ENCODE peak calls at places on chromosomes 13 and 19, in ten cellular contexts. P is substantia nigra; N is hypothalamus; S is CD4-positive, alpha-beta memory T cell; U is EL; G is fibroblast of mammary gland; D is AG08395; H is brain microvascular endothelial cell; I is germinal center; X is mesenchymal stem cell. C is an unnamed sample.

GRCh38 chr13:40438999-40439797 is 227.2 kb downstream of the FOXO1 start:
- DNase-seq in P (no peak), N (no peak), S (no peak), U (no peak), G (peak), D (peak), H (peak), I (no peak), X (peak), C (peak)

GRCh38 chr19:15264061-15264932 is 32.0 kb upstream of the EPHX3 start:
- DNase-seq in P (peak), N (peak), S (peak), U (peak), G (peak), D (peak), H (peak), I (peak), X (peak), C (peak)

GRCh38 chr19:46426506-46427162 is 2.1 kb downstream of the PNMA8C start:
- DNase-seq in P (peak), N (peak), S (no peak), U (peak), G (peak), D (peak), H (peak), I (peak), X (peak), C (peak)

GRCh38 chr19:38693380-38694223 is 46.2 kb downstream of the ACTN4 start:
- DNase-seq in P (no peak), N (no peak), S (peak), U (peak), G (peak), D (peak), H (peak), I (peak), X (peak), C (peak)

GRCh38 chr13:92379371-92379770 is 847.2 kb upstream of the GPC6 start:
- DNase-seq in P (no peak), N (no peak), S (no peak), U (no peak), G (no peak), D (no peak), H (no peak), I (no peak), X (no peak), C (no peak)

GRCh38 chr13:58018865-58019264 is 387.3 kb downstream of the PCDH17 start:
- DNase-seq in P (no peak), N (no peak), S (no peak), U (no peak), G (no peak), D (no peak), H (no peak), I (no peak), X (no peak), C (no peak)

GRCh38 chr19:6060600-6061391 is 49.5 kb downstream of the RFX2 start:
- DNase-seq in P (no peak), N (no peak), S (peak), U (peak), G (peak), D (peak), H (no peak), I (no peak), X (no peak), C (peak)

GRCh38 chr13:114002771-114003321 is 29.0 kb upstream of the C13orf46 start:
- DNase-seq in P (no peak), N (no peak), S (peak), U (no peak), G (no peak), D (no peak), H (no peak), I (no peak), X (no peak), C (no peak)

GRCh38 chr13:25886438-25887214 is 165.2 kb downstream of the SHISA2 start:
- DNase-seq in P (no peak), N (no peak), S (no peak), U (peak), G (peak), D (no peak), H (peak), I (no peak), X (peak), C (peak)

GRCh38 chr13:39779337-39780270 is 124.1 kb downstream of the COG6 start:
- DNase-seq in P (no peak), N (no peak), S (peak), U (peak), G (peak), D (no peak), H (peak), I (no peak), X (peak), C (peak)

GRCh38 chr13:61913183-61913582 is 497.5 kb upstream of the PCDH20 start:
- DNase-seq in P (no peak), N (no peak), S (no peak), U (no peak), G (no peak), D (no peak), H (no peak), I (no peak), X (no peak), C (no peak)

GRCh38 chr19:18995804-18996241 is 37.5 kb downstream of the SUGP2 start:
- DNase-seq in P (peak), N (peak), S (no peak), U (peak), G (peak), D (peak), H (peak), I (peak), X (peak), C (peak)

GRCh38 chr19:18496167-18496979 is 25.5 kb downstream of the ELL start:
- DNase-seq in P (no peak), N (no peak), S (peak), U (peak), G (peak), D (peak), H (peak), I (no peak), X (peak), C (peak)

GRCh38 chr19:35000647-35001501 is 751 bp downstream of the GRAMD1A start:
- DNase-seq in P (no peak), N (peak), S (peak), U (peak), G (peak), D (peak), H (peak), I (peak), X (peak), C (peak)

GRCh38 chr13:63085851-63086250 is 1670.2 kb upstream of the PCDH20 start:
- DNase-seq in P (no peak), N (no peak), S (no peak), U (no peak), G (no peak), D (no peak), H (no peak), I (no peak), X (no peak), C (no peak)

GRCh38 chr19:43534811-43535761 is 2.1 kb downstream of the ZNF575 start:
- DNase-seq in P (peak), N (peak), S (peak), U (peak), G (peak), D (peak), H (peak), I (peak), X (peak), C (no peak)

GRCh38 chr19:58439576-58440554 is at the start of gene ZNF132:
- DNase-seq in P (peak), N (peak), S (peak), U (peak), G (peak), D (peak), H (peak), I (peak), X (peak), C (peak)

GRCh38 chr13:62781866-62782265 is 1366.2 kb upstream of the PCDH20 start:
- DNase-seq in P (no peak), N (no peak), S (no peak), U (no peak), G (no peak), D (no peak), H (no peak), I (no peak), X (no peak), C (no peak)

GRCh38 chr19:4676955-4677731 is 7.0 kb upstream of the MYDGF start:
- DNase-seq in P (no peak), N (peak), S (peak), U (peak), G (peak), D (peak), H (peak), I (no peak), X (peak), C (peak)

GRCh38 chr13:114004416-114005205 is 30.7 kb upstream of the C13orf46 start:
- DNase-seq in P (no peak), N (no peak), S (no peak), U (no peak), G (peak), D (no peak), H (peak), I (no peak), X (peak), C (no peak)

GRCh38 chr19:32773126-32773525 is 53.6 kb downstream of the TDRD12 start:
- DNase-seq in P (no peak), N (no peak), S (no peak), U (peak), G (no peak), D (no peak), H (no peak), I (no peak), X (no peak), C (no peak)

GRCh38 chr19:12748489-12748888 is 3.1 kb upstream of the BEST2 start:
- DNase-seq in P (no peak), N (no peak), S (no peak), U (no peak), G (no peak), D (no peak), H (no peak), I (no peak), X (no peak), C (no peak)

GRCh38 chr13:98180092-98180491 is 3.0 kb upstream of the RNF113B start:
- DNase-seq in P (no peak), N (no peak), S (no peak), U (peak), G (peak), D (no peak), H (no peak), I (no peak), X (no peak), C (no peak)

GRCh38 chr19:52520013-52520412 is 7.5 kb upstream of the ZNF808 start:
- DNase-seq in P (no peak), N (no peak), S (no peak), U (no peak), G (no peak), D (no peak), H (no peak), I (no peak), X (no peak), C (no peak)

GRCh38 chr19:16085115-16085514 is 8.8 kb downstream of the TPM4 start:
- DNase-seq in P (no peak), N (no peak), S (peak), U (peak), G (peak), D (no peak), H (no peak), I (no peak), X (peak), C (no peak)

GRCh38 chr13:52103386-52103785 is 25.5 kb downstream of the NEK5 start:
- DNase-seq in P (no peak), N (no peak), S (no peak), U (no peak), G (no peak), D (no peak), H (no peak), I (no peak), X (no peak), C (no peak)

GRCh38 chr13:51125495-51126226 is 14.6 kb upstream of the C13orf42 start:
- DNase-seq in P (peak), N (peak), S (no peak), U (peak), G (peak), D (peak), H (peak), I (peak), X (peak), C (peak)

C was measured in LHCN-M2.